ENCODE peak calls at places on chromosomes 7 and 10, in five cellular contexts. R, C, B, I and O are unnamed samples.

GRCh38 chr7:48868916-48869315 is 55.4 kb upstream of the CDC14C start:
- DNase-seq in R (no peak), C (no peak), B (no peak), I (no peak), O (no peak)

GRCh38 chr10:124680675-124681074 is 63.5 kb downstream of the FAM53B start:
- DNase-seq in R (no peak), C (peak; percentile 45), B (no peak), I (peak; percentile 27), O (no peak)

GRCh38 chr7:105112440-105113418 is 98.7 kb downstream of the KMT2E start:
- DNase-seq in R (no peak), C (no peak), B (no peak), I (no peak), O (no peak)

GRCh38 chr7:33722383-33723096 is 182.8 kb upstream of the BMPER start:
- DNase-seq in R (no peak), C (no peak), B (peak; percentile 52), I (peak; percentile 88), O (peak; percentile 44)

GRCh38 chr10:92773776-92774175 is 74.5 kb upstream of the EXOC6 start:
- DNase-seq in R (no peak), C (no peak), B (peak; percentile 66), I (peak; percentile 52), O (no peak)

GRCh38 chr10:79007843-79008319 is 60.9 kb upstream of the ZMIZ1 start:
- DNase-seq in R (no peak), C (peak; percentile 33), B (no peak), I (peak; percentile 28), O (no peak)

GRCh38 chr7:143443153-143443552 is at the start of gene TAS2R60:
- DNase-seq in R (no peak), C (no peak), B (no peak), I (no peak), O (no peak)

GRCh38 chr10:62732841-62733653 is 71.5 kb upstream of the ADO start:
- DNase-seq in R (no peak), C (peak; percentile 14), B (peak; percentile 36), I (peak; percentile 24), O (peak; percentile 61)

GRCh38 chr10:75418287-75418686 is 13.1 kb upstream of the LRMDA start:
- DNase-seq in R (no peak), C (no peak), B (no peak), I (no peak), O (no peak)

GRCh38 chr7:38232475-38233366 is 40.7 kb downstream of the TARP start:
- DNase-seq in R (no peak), C (peak; percentile 45), B (no peak), I (no peak), O (peak; percentile 72)

GRCh38 chr10:91856637-91857036 is 52.6 kb downstream of the FGFBP3 start:
- DNase-seq in R (no peak), C (no peak), B (peak; percentile 18), I (peak; percentile 44), O (no peak)

GRCh38 chr7:158902427-158902826 is 46.1 kb downstream of the DYNC2I1 start:
- DNase-seq in R (no peak), C (no peak), B (no peak), I (no peak), O (no peak)

GRCh38 chr10:103493911-103494877 is 689 bp downstream of the NEURL1 start:
- DNase-seq in R (no peak), C (no peak), B (no peak), I (no peak), O (no peak)

GRCh38 chr7:130814753-130815152 is 80.7 kb upstream of the KLF14 start:
- DNase-seq in R (no peak), C (peak; percentile 41), B (peak; percentile 67), I (peak; percentile 55), O (peak; percentile 46)

GRCh38 chr7:138186951-138187351 is 110.7 kb downstream of the AKR1D1 start:
- DNase-seq in R (no peak), C (no peak), B (peak; percentile 14), I (peak; percentile 94), O (peak; percentile 93)

GRCh38 chr7:116527521-116527920 is 2.7 kb downstream of the CAV1 start:
- DNase-seq in R (no peak), C (no peak), B (peak; percentile 37), I (peak; percentile 27), O (no peak)

GRCh38 chr7:128843938-128844621 is 13.9 kb downstream of the FLNC start:
- DNase-seq in R (no peak), C (no peak), B (no peak), I (no peak), O (no peak)

DNA sequence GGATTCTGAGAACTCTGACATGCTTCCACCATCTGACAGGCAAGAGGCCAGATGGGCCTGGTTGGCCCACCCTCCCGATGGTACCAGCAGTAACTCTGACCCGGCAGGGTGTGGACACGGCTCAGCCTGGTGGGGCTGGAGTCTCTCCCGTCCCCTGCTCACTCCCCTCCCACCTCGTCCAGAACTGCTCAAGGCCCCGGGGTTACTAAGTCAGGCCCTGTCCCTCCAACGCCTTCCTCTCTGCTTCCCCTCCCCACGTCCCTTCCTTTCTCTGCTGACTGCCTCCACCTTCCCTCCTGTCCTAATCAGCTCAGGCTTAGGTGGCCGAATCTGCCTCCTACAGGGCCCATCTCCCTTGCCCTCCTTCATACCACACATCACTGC is 12.5 kb downstream of the CALML5 start:
- DNase-seq in R (no peak), C (peak; percentile 41), B (no peak), I (no peak), O (no peak)
- H3K4me3 ChIP-seq in R (no peak overlapping the region), C (no peak overlapping the region), B (no peak overlapping the region), I (no peak overlapping the region), O (no peak overlapping the region)

GRCh38 chr10:44397476-44398225 is 12.8 kb upstream of the CXCL12 start:
- DNase-seq in R (no peak), C (no peak), B (no peak), I (no peak), O (no peak)

GRCh38 chr10:44398271-44398670 is 13.4 kb upstream of the CXCL12 start:
- DNase-seq in R (no peak), C (no peak), B (no peak), I (no peak), O (no peak)

GRCh38 chr10:44399478-44400451 is 14.9 kb upstream of the CXCL12 start:
- DNase-seq in R (no peak), C (no peak), B (peak; percentile 67), I (no peak), O (no peak)

GRCh38 chr10:44400553-44400952 is 15.7 kb upstream of the CXCL12 start:
- DNase-seq in R (no peak), C (no peak), B (no peak), I (no peak), O (no peak)

DNA sequence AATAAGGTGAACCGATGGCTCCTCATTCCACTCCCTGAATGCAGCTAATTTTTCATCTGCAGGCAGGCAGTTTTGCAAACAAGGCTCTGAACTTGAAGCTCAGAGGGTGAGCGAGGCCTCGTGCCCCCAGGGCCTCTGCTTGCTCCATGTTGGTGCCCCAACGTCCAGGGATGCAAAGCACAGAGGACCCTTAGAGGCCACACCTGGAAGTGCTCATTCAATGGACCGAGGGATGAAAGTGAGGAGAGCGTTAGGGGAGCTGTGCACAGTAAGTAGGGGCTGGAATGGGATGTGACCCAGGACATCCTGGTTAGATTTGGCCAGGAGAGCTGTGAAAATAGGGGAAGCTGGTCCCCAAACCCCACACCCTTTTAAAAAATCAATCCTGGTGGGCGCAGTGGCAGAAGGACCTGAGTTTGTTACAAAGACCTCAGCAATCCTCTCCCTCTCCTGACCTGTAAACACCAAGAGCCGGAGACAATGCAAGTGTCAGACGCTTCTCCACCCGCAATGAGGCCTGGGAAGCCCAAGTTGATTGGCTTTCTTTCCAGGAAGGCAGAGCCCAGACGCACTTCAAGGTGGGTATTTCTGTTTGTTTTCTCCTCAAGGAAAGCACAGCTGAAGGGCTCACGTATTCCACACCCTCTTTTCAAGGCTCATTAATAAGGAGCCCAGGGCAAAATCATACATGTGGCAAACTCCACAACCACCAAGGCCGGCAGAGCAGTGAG is 14.0 kb upstream of the CXCL12 start:
- DNase-seq in R (no peak), C (no peak), B (no peak), I (no peak), O (no peak)
- TF ChIP-seq CTCF in R (no peak), C (no peak), B (no peak), I (no peak), O (no peak)

DNA sequence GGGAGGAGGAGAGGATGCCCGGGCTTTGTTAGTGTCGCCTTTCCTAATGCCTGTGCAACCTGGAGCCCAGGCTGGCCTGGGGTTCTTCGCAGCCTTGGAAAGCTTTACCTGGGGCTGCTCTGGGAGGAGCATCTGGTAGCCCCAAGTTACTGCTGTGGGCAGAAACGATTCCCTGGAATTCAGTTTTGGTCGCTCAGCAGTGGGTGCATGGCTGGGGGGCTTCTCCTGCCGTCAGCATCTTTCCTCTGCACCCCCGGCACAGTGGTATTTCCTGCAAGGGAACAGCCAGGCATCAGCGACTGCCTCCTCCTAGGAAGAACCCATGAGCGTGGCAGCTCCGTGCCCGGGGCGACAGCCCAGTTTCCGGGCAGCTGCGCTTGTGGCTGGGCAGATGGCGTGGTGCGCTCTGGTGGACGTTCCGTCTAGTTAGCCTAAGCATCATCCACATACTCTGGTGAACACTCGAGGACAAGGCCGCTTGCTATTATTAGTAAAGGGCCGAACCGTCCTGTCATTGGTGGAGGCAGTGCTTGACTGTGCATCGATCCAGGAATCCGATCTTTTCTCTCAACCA is 107.0 kb upstream of the BTBD16 start:
- DNase-seq in R (no peak), C (no peak), B (no peak), I (no peak), O (peak; percentile 39)
- H3K4me3 ChIP-seq in R (peak overlapping the region; percentile 69), C (no peak overlapping the region), B (peak overlapping the region; percentile 58), I (peak overlapping the region; percentile 41), O (peak overlapping the region; percentile 53)

DNA sequence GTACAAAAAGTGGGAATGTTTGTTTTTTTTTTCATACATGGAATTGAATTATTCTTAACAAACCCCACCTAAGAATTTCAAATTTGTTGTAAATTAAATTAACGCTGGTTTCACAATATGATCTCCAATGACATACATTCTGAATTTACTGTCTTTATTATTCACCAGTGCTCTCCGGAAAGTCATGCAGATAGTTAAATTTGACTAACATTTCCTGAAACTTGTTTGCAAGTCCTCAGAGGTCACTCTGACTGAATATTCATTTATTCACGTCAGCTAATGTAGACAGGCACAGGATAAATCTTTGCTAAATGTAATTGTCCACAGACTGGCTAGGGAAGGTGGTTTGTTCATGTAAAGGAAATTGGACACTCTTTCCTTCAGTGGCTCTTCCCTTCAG is 730.4 kb downstream of the PHTF2 start:
- DNase-seq in R (no peak), C (no peak), B (no peak), I (no peak), O (no peak)
- TF ChIP-seq CTCF in R (no peak), C (no peak), B (no peak), I (no peak), O (no peak)